ENCODE peak calls at places on chromosomes 1 and 21, in six cellular contexts. R is IMR-90, Z is GM12892, E is endothelial cell of umbilical vein, I is H54, W is tibial nerve. V is an unnamed sample.
A peak's percentile ranks its signal among the peaks of the same experiment; 100 is the strongest.

GRCh38 chr1:179938752-179939151 is 15.9 kb upstream of the CEP350 start:
- DNase-seq in R (peak; percentile 36), Z (no peak), E (no peak), I (no peak), W (no peak), V (no peak)

GRCh38 chr21:44352253-44352860 is 1.1 kb upstream of the TRPM2 start:
- DNase-seq in R (no peak), Z (no peak), E (no peak), I (no peak), W (no peak), V (no peak)

GRCh38 chr21:26422138-26422537 is 150.9 kb downstream of the CYYR1 start:
- DNase-seq in R (no peak), Z (no peak), E (peak; percentile 36), I (no peak), W (no peak), V (no peak)

GRCh38 chr1:89516055-89516454 is 8.6 kb upstream of the LRRC8B start:
- DNase-seq in R (peak; percentile 75), Z (no peak), E (no peak), I (peak; percentile 38), W (no peak), V (no peak)

GRCh38 chr1:177858222-177858894 is 111.5 kb downstream of the SEC16B start:
- DNase-seq in R (peak; percentile 59), Z (no peak), E (peak; percentile 40), I (no peak), W (peak; percentile 26), V (no peak)

GRCh38 chr1:47894718-47895393 is 102.3 kb downstream of the TRABD2B start:
- DNase-seq in R (peak; percentile 4), Z (no peak), E (peak; percentile 17), I (peak; percentile 65), W (no peak), V (peak; percentile 94)

GRCh38 chr1:222785553-222785952 is 29.3 kb upstream of the DISP1 start:
- DNase-seq in R (no peak), Z (no peak), E (peak; percentile 35), I (no peak), W (no peak), V (no peak)

GRCh38 chr1:24111264-24111997 is 504 bp downstream of the MYOM3 start:
- DNase-seq in R (no peak), Z (no peak), E (peak; percentile 40), I (no peak), W (no peak), V (no peak)

GRCh38 chr21:15063821-15064575 is 802 bp downstream of the NRIP1 start:
- DNase-seq in R (no peak), Z (no peak), E (no peak), I (peak; percentile 46), W (peak; percentile 18), V (peak; percentile 76)

GRCh38 chr1:52239708-52240001 is 97.8 kb downstream of the ZFYVE9 start:
- DNase-seq in R (no peak), Z (no peak), E (no peak), I (no peak), W (no peak), V (no peak)

GRCh38 chr21:35203093-35204021 is 154.3 kb upstream of the RUNX1 start:
- DNase-seq in R (peak; percentile 93), Z (no peak), E (peak; percentile 94), I (no peak), W (no peak), V (no peak)

GRCh38 chr1:110634455-110635281 is 28.5 kb upstream of the KCNA2 start:
- DNase-seq in R (peak; percentile 76), Z (peak; percentile 49), E (no peak), I (peak; percentile 35), W (no peak), V (peak; percentile 90)

GRCh38 chr21:43313221-43313938 is 113.6 kb downstream of the SIK1 start:
- DNase-seq in R (no peak), Z (no peak), E (no peak), I (no peak), W (no peak), V (no peak)

GRCh38 chr1:54971317-54971791 is 9.1 kb upstream of the TMEM61 start:
- DNase-seq in R (peak; percentile 35), Z (no peak), E (peak; percentile 24), I (no peak), W (no peak), V (peak; percentile 72)

GRCh38 chr1:203649551-203650011 is 22.9 kb downstream of the ATP2B4 start:
- DNase-seq in R (no peak), Z (no peak), E (no peak), I (no peak), W (no peak), V (no peak)

GRCh38 chr1:17304155-17304826 is 3.7 kb upstream of the PADI4 start:
- DNase-seq in R (no peak), Z (no peak), E (no peak), I (no peak), W (no peak), V (no peak)

GRCh38 chr1:203048555-203049051 is 22.3 kb downstream of the PPFIA4 start:
- DNase-seq in R (no peak), Z (no peak), E (no peak), I (no peak), W (no peak), V (no peak)

GRCh38 chr1:81781749-81782148 is 19.0 kb upstream of the ADGRL2 start:
- DNase-seq in R (no peak), Z (no peak), E (no peak), I (no peak), W (no peak), V (no peak)

GRCh38 chr1:232377494-232377770 is 252.5 kb downstream of the SIPA1L2 start:
- DNase-seq in R (peak; percentile 78), Z (no peak), E (peak; percentile 83), I (no peak), W (no peak), V (no peak)

GRCh38 chr1:6099297-6099696 is 53.6 kb downstream of the KCNAB2 start:
- DNase-seq in R (no peak), Z (no peak), E (no peak), I (no peak), W (no peak), V (no peak)
- TF ChIP-seq POLR2A in R (no peak), Z (no peak), E (no peak), I (no peak), W (no peak), V (no peak)

GRCh38 chr1:182394055-182394775 is 2.6 kb upstream of the GLUL start:
- DNase-seq in R (no peak), Z (no peak), E (no peak), I (no peak), W (peak; percentile 47), V (no peak)

GRCh38 chr1:182392045-182393028 is 747 bp upstream of the GLUL start:
- DNase-seq in R (peak; percentile 9), Z (peak; percentile 27), E (no peak), I (no peak), W (peak; percentile 23), V (no peak)

GRCh38 chr1:182389619-182390047 is 2.0 kb downstream of the GLUL start:
- DNase-seq in R (no peak), Z (peak; percentile 19), E (peak; percentile 31), I (no peak), W (peak; percentile 49), V (no peak)

GRCh38 chr1:182391028-182391361 is 595 bp downstream of the GLUL start:
- DNase-seq in R (no peak), Z (peak; percentile 18), E (no peak), I (no peak), W (no peak), V (no peak)

GRCh38 chr1:182391362-182392044 is at the start of gene GLUL:
- DNase-seq in R (peak; percentile 89), Z (peak; percentile 81), E (peak; percentile 94), I (peak; percentile 82), W (peak; percentile 92), V (peak; percentile 96)
- TF ChIP-seq POLR2A in R (peak; percentile 98), Z (peak; percentile 99), E (peak; percentile 99), I (peak; percentile 80), W (peak; percentile 100), V (peak; percentile 98)

DNA sequence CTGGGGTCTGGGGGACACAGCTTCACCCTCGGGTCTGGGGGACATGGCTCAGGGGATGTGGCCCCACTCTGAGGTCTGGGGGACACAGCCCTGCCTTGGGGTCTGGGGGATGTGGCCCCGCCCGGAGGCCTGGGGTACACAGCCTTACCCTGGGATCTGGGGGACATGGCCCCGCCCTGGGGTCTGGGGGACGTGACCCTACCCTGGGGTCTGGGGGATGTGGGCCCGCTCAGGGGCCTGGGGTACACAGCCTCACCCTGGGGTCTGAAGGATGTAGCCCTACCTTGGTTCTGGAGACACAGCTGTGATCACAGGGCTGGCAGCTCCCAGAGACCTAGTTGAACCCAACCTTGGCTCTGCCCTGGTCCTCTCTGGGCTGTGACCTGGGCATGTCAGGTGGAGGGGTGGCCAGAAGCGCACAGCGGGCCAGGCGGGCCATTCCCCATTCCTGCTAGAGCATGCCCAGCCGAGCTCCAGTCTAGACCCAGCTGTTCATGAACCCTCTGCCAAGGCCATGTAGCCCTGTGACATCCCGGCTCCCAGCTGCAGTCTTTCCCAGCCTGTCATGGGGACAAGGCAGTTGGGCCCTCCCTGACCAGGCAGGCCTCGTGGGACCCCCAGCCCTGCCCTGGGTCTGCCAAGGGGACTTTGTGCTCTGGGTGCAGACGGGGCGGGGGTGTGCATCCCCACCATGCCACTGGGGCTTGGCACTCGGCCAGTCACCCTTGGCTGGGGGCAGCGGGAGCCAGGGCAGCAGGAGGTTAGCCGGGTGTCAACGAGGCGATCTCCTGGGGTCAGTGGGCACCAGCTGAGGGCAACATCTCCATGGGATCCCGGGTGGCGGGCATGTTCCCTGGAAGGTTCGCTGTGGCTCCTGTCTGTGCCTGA is 43.9 kb downstream of the WNT9A start:
- DNase-seq in R (no peak), Z (no peak), E (no peak), I (no peak), W (no peak), V (no peak)
- TF ChIP-seq POLR2A in R (no peak), Z (no peak), E (no peak), I (no peak), W (no peak), V (no peak)

DNA sequence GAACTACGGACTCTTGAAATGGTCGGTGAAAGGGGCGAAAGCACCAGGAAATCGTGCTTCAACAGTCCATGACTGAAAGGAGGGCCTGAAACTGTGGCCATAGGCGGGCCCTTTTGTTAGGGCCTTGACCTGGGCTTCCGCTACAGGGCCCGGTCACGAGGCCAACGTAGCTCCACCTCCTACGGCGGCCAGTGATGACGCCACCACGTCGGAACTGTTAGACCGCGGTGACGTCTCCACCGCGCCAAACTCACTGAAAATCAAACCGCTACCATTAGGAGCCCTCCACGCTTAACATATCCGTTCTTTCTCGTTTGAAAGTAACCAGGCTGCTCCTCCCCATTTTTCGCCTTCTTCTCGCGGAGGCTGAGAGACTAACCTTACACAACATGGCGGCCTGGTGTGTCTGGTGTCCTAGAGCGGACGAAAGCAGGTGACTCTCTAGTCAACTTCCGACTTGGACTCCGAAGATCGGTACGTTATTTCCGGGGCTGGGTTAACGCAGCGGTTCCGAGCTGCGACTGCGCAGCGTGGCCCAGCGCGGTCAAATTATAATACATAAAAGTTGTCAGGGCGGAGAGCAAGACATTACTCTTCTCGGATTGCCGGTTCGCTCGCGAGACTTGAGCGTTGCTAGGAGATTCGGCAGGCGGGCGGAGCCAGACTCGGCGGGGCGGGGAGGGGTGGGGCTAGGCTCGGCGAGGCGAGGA is 376 bp upstream of the CACYBP start:
- DNase-seq in R (peak; percentile 99), Z (peak; percentile 72), E (peak; percentile 100), I (peak; percentile 69), W (peak; percentile 95), V (peak; percentile 99)
- TF ChIP-seq POLR2A in R (peak; percentile 97), Z (peak; percentile 98), E (peak; percentile 91), I (peak; percentile 58), W (peak; percentile 95), V (peak; percentile 75)